ENCODE peak calls at places on chromosomes 6 and 20, in six cellular contexts. One of them, this sample, is unnamed.
A peak's percentile ranks its signal among the peaks of the same experiment; 100 is the strongest.

GRCh38 chr6:167543602-167544506 is 219.0 kb downstream of the TTLL2 start:
- DNase-seq in CD8-positive, alpha-beta T cell: no peak
- DNase-seq in fibroblast of lung: peak; percentile 20
- DNase-seq in right lobe of liver: no peak
- DNase-seq in Panc1: no peak
- DNase-seq in tibial nerve: peak; percentile 63
- DNase-seq in this sample: no peak

GRCh38 chr6:87078983-87079616 is 15.8 kb downstream of the CGA start:
- DNase-seq in CD8-positive, alpha-beta T cell: peak; percentile 4
- DNase-seq in fibroblast of lung: peak; percentile 52
- DNase-seq in right lobe of liver: peak; percentile 74
- DNase-seq in Panc1: peak; percentile 42
- DNase-seq in tibial nerve: peak; percentile 49
- DNase-seq in this sample: peak; percentile 63

GRCh38 chr6:71349395-71349794 is 60.8 kb downstream of the OGFRL1 start:
- DNase-seq in CD8-positive, alpha-beta T cell: no peak
- DNase-seq in fibroblast of lung: peak; percentile 37
- DNase-seq in right lobe of liver: no peak
- DNase-seq in Panc1: no peak
- DNase-seq in tibial nerve: no peak
- DNase-seq in this sample: no peak

GRCh38 chr6:68139130-68139529 is 496.0 kb upstream of the ADGRB3 start:
- DNase-seq in CD8-positive, alpha-beta T cell: no peak
- DNase-seq in fibroblast of lung: no peak
- DNase-seq in right lobe of liver: no peak
- DNase-seq in Panc1: no peak
- DNase-seq in tibial nerve: no peak
- DNase-seq in this sample: no peak

GRCh38 chr6:121879149-121879548 is 443.7 kb downstream of the GJA1 start:
- DNase-seq in CD8-positive, alpha-beta T cell: no peak
- DNase-seq in fibroblast of lung: peak; percentile 84
- DNase-seq in right lobe of liver: no peak
- DNase-seq in Panc1: no peak
- DNase-seq in tibial nerve: no peak
- DNase-seq in this sample: no peak

GRCh38 chr6:143529095-143529494 is 17.6 kb upstream of the FUCA2 start:
- DNase-seq in CD8-positive, alpha-beta T cell: no peak
- DNase-seq in fibroblast of lung: no peak
- DNase-seq in right lobe of liver: no peak
- DNase-seq in Panc1: no peak
- DNase-seq in tibial nerve: no peak
- DNase-seq in this sample: no peak

GRCh38 chr6:38346291-38347079 is 293.2 kb downstream of the BTBD9 start:
- DNase-seq in CD8-positive, alpha-beta T cell: no peak
- DNase-seq in fibroblast of lung: peak; percentile 98
- DNase-seq in right lobe of liver: no peak
- DNase-seq in Panc1: no peak
- DNase-seq in tibial nerve: no peak
- DNase-seq in this sample: no peak

GRCh38 chr20:13656721-13657368 is 18.1 kb upstream of the TASP1 start:
- DNase-seq in CD8-positive, alpha-beta T cell: no peak
- DNase-seq in fibroblast of lung: no peak
- DNase-seq in right lobe of liver: no peak
- DNase-seq in Panc1: no peak
- DNase-seq in tibial nerve: no peak
- DNase-seq in this sample: no peak

GRCh38 chr6:109454483-109455160 is 950 bp downstream of the MICAL1 start:
- DNase-seq in CD8-positive, alpha-beta T cell: peak; percentile 63
- DNase-seq in fibroblast of lung: peak; percentile 20
- DNase-seq in right lobe of liver: no peak
- DNase-seq in Panc1: no peak
- DNase-seq in tibial nerve: no peak
- DNase-seq in this sample: peak; percentile 76

GRCh38 chr6:107264357-107264831 is 149.1 kb upstream of the BEND3 start:
- DNase-seq in CD8-positive, alpha-beta T cell: no peak
- DNase-seq in fibroblast of lung: peak; percentile 78
- DNase-seq in right lobe of liver: no peak
- DNase-seq in Panc1: no peak
- DNase-seq in tibial nerve: no peak
- DNase-seq in this sample: no peak

GRCh38 chr6:144895890-144896289 is 610.8 kb downstream of the UTRN start:
- DNase-seq in CD8-positive, alpha-beta T cell: no peak
- DNase-seq in fibroblast of lung: no peak
- DNase-seq in right lobe of liver: no peak
- DNase-seq in Panc1: no peak
- DNase-seq in tibial nerve: no peak
- DNase-seq in this sample: no peak

GRCh38 chr6:122753688-122754056 is 25.8 kb upstream of the FABP7 start:
- DNase-seq in CD8-positive, alpha-beta T cell: no peak
- DNase-seq in fibroblast of lung: peak; percentile 55
- DNase-seq in right lobe of liver: peak; percentile 72
- DNase-seq in Panc1: no peak
- DNase-seq in tibial nerve: no peak
- DNase-seq in this sample: no peak

GRCh38 chr6:27096834-27097511 is 150.5 kb upstream of the PRSS16 start:
- DNase-seq in CD8-positive, alpha-beta T cell: no peak
- DNase-seq in fibroblast of lung: peak; percentile 77
- DNase-seq in right lobe of liver: no peak
- DNase-seq in Panc1: peak; percentile 96
- DNase-seq in tibial nerve: no peak
- DNase-seq in this sample: peak; percentile 66

GRCh38 chr6:43096451-43097097 is 20.5 kb downstream of the PTK7 start:
- DNase-seq in CD8-positive, alpha-beta T cell: no peak
- DNase-seq in fibroblast of lung: peak; percentile 96
- DNase-seq in right lobe of liver: no peak
- DNase-seq in Panc1: no peak
- DNase-seq in tibial nerve: no peak
- DNase-seq in this sample: peak; percentile 69

GRCh38 chr6:11618533-11618932 is 81.0 kb downstream of the TMEM170B start:
- DNase-seq in CD8-positive, alpha-beta T cell: no peak
- DNase-seq in fibroblast of lung: peak; percentile 35
- DNase-seq in right lobe of liver: no peak
- DNase-seq in Panc1: no peak
- DNase-seq in tibial nerve: no peak
- DNase-seq in this sample: no peak

DNA sequence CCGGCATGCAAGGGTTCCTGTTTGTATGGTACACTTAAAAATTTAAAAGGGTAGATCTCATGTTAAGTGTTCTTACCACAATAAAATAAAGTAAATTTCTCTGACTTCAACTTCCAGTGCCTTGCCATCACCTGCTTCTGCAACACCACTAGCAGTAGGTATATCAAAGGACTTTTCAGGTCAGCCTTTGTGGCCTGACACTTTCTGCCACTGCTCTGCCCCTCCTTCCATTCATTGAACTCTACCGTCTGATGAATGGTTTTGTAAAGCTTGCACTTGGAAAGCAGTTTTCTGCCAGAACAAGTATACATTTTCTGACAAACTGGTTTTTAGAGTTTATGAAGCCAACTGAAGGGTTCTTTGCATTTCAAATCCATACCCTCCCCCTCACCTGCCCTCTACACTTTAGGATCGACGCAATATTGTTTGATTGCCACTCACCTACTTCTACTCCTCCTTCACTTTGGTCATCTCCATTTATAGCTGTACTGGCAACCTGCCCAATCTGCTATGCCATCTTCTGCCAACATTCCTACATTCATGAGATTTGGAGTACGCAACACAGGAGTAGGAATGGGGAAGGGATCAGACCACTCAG is 603.1 kb downstream of the HACE1 start:
- DNase-seq in CD8-positive, alpha-beta T cell: no peak
- DNase-seq in fibroblast of lung: no peak
- DNase-seq in right lobe of liver: no peak
- DNase-seq in Panc1: no peak
- DNase-seq in tibial nerve: no peak
- DNase-seq in this sample: no peak
- H3K4me1 ChIP-seq in CD8-positive, alpha-beta T cell: no peaks in the 10 kb centered on the region
- H3K4me1 ChIP-seq in fibroblast of lung: no peaks in the 10 kb centered on the region
- H3K4me1 ChIP-seq in right lobe of liver: no peaks in the 10 kb centered on the region
- H3K4me1 ChIP-seq in Panc1: no peaks in the 10 kb centered on the region
- H3K4me1 ChIP-seq in tibial nerve: no peaks in the 10 kb centered on the region
- H3K4me1 ChIP-seq in this sample: no peaks in the 10 kb centered on the region

GRCh38 chr6:7267071-7267470 is 45.9 kb downstream of the SSR1 start:
- DNase-seq in CD8-positive, alpha-beta T cell: no peak
- DNase-seq in fibroblast of lung: no peak
- DNase-seq in right lobe of liver: peak; percentile 36
- DNase-seq in Panc1: no peak
- DNase-seq in tibial nerve: no peak
- DNase-seq in this sample: no peak
- TF ChIP-seq CTCF in CD8-positive, alpha-beta T cell: no peak
- TF ChIP-seq CTCF in fibroblast of lung: no peak
- TF ChIP-seq CTCF in right lobe of liver: no peak
- TF ChIP-seq CTCF in Panc1: no peak
- TF ChIP-seq CTCF in tibial nerve: no peak
- TF ChIP-seq CTCF in this sample: no peak

DNA sequence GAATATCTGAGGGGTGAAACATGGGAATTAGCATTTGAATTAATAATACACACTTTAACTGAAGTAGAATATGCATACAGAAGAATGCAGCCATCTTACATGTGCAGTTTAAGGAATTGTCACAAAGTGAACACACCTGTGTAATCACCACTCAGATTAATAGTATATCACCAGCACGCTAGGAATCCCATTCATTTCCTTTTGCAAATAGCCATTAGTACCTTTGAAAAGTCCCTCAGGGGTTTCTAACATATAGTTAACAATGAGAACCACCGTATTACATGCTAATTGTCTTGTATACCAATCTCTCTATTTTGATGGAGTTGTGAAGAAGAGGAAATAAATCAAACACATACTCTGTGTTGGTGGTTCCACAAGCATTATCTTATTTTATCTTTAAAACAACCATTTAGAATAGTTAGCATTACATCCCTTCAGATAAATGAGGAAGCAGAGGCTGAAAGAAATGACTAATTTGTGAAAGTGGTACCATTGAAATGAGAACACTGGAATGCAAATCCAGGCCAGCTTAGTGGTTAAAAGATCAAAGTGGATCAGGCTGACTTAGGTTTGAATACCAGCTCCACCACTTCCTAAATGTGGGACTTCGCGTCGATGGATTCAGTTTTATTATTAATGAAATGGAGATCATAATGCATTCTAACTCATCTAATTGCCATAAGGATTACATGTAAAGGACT is 317.7 kb downstream of the HDGFL1 start:
- DNase-seq in CD8-positive, alpha-beta T cell: no peak
- DNase-seq in fibroblast of lung: peak; percentile 96
- DNase-seq in right lobe of liver: no peak
- DNase-seq in Panc1: no peak
- DNase-seq in tibial nerve: no peak
- DNase-seq in this sample: no peak
- H3K9me3 ChIP-seq in CD8-positive, alpha-beta T cell: no peaks in the 10 kb centered on the region
- H3K9me3 ChIP-seq in fibroblast of lung: no peaks in the 10 kb centered on the region
- H3K9me3 ChIP-seq in right lobe of liver: no peaks in the 10 kb centered on the region
- H3K9me3 ChIP-seq in Panc1: no peaks in the 10 kb centered on the region
- H3K9me3 ChIP-seq in tibial nerve: no peaks in the 10 kb centered on the region
- H3K9me3 ChIP-seq in this sample: no peaks in the 10 kb centered on the region

DNA sequence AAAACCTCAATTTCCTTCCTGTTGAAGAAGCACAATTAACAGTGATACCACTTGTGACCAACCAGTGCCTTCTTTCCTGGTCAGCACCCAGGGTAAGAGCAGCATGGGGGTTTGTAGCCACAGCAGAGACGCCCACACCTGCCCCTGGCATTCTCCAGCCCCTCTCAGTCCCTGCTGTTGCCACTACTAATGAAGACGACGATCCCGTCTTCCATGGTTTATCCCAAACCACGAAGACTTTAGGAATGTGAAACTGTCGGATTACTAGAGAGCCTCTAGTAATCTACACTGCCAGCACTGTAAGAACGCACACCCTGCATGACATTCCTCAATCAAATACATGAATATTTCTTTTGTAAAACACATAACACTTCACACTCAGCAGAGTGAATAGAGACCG is 60.0 kb downstream of the GINS1 start:
- DNase-seq in CD8-positive, alpha-beta T cell: no peak
- DNase-seq in fibroblast of lung: no peak
- DNase-seq in right lobe of liver: no peak
- DNase-seq in Panc1: no peak
- DNase-seq in tibial nerve: no peak
- DNase-seq in this sample: no peak
- H3K4me1 ChIP-seq in CD8-positive, alpha-beta T cell: no peaks in the 10 kb centered on the region
- H3K4me1 ChIP-seq in fibroblast of lung: no peaks in the 10 kb centered on the region
- H3K4me1 ChIP-seq in right lobe of liver: no peaks in the 10 kb centered on the region
- H3K4me1 ChIP-seq in Panc1: no peaks in the 10 kb centered on the region
- H3K4me1 ChIP-seq in tibial nerve: no peaks in the 10 kb centered on the region
- H3K4me1 ChIP-seq in this sample: no peaks in the 10 kb centered on the region

GRCh38 chr20:19341348-19342053 is 129.1 kb downstream of the SLC24A3 start:
- DNase-seq in CD8-positive, alpha-beta T cell: no peak
- DNase-seq in fibroblast of lung: no peak
- DNase-seq in right lobe of liver: no peak
- DNase-seq in Panc1: no peak
- DNase-seq in tibial nerve: no peak
- DNase-seq in this sample: peak; percentile 60
- TF ChIP-seq CTCF in CD8-positive, alpha-beta T cell: no peak
- TF ChIP-seq CTCF in fibroblast of lung: no peak
- TF ChIP-seq CTCF in right lobe of liver: no peak
- TF ChIP-seq CTCF in Panc1: no peak
- TF ChIP-seq CTCF in tibial nerve: no peak
- TF ChIP-seq CTCF in this sample: no peak

GRCh38 chr6:28775052-28775376 is 148.8 kb downstream of the TRIM27 start:
- DNase-seq in CD8-positive, alpha-beta T cell: no peak
- DNase-seq in fibroblast of lung: no peak
- DNase-seq in right lobe of liver: no peak
- DNase-seq in Panc1: no peak
- DNase-seq in tibial nerve: no peak
- DNase-seq in this sample: no peak

GRCh38 chr6:28777147-28777461 is 146.7 kb downstream of the TRIM27 start:
- DNase-seq in CD8-positive, alpha-beta T cell: no peak
- DNase-seq in fibroblast of lung: no peak
- DNase-seq in right lobe of liver: no peak
- DNase-seq in Panc1: no peak
- DNase-seq in tibial nerve: no peak
- DNase-seq in this sample: no peak

GRCh38 chr6:28776269-28777146 is 147.3 kb downstream of the TRIM27 start:
- DNase-seq in CD8-positive, alpha-beta T cell: no peak
- DNase-seq in fibroblast of lung: no peak
- DNase-seq in right lobe of liver: no peak
- DNase-seq in Panc1: no peak
- DNase-seq in tibial nerve: no peak
- DNase-seq in this sample: no peak

GRCh38 chr6:28774292-28775051 is 149.3 kb downstream of the TRIM27 start:
- DNase-seq in CD8-positive, alpha-beta T cell: no peak
- DNase-seq in fibroblast of lung: no peak
- DNase-seq in right lobe of liver: no peak
- DNase-seq in Panc1: no peak
- DNase-seq in tibial nerve: no peak
- DNase-seq in this sample: no peak

DNA sequence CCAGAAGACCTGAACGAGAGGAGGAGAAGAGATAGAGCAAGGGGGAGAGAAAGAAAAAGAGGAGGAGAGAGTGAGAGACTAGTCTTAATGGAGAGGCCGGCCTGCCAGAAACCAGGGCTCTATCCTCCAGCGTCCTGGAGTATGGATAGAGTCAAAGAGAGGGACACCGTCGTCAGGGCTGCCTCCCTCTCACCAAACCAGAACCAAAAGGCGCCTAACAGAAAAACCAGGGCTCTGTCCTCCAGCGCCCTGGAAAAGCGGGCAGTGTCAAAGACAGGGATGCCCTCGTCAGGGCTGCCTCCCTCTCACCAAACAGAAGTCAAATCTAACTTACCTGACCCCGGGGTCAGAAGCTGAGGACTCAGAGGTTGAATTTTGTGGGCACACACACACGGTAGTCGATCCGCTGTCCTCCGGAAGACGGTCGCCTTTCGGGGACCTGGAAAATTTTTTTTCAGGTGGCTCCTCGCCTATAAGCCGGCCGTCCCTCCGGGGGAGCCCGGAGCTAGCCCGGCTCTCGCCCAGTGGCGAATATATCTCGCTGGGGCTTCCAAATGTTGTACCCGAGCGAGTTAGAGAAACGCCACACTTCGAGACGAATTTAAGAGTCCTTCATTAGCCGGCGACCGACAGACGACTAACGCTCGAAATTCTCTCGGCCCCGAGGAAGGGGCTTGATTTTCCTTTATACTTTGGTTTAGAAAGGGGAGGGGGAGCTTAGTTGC is 148.2 kb downstream of the TRIM27 start:
- DNase-seq in CD8-positive, alpha-beta T cell: no peak
- DNase-seq in fibroblast of lung: no peak
- DNase-seq in right lobe of liver: no peak
- DNase-seq in Panc1: no peak
- DNase-seq in tibial nerve: no peak
- DNase-seq in this sample: no peak
- H3K9me3 ChIP-seq in CD8-positive, alpha-beta T cell: no peaks in the 10 kb centered on the region
- H3K9me3 ChIP-seq in fibroblast of lung: no peaks in the 10 kb centered on the region
- H3K9me3 ChIP-seq in right lobe of liver: no peaks in the 10 kb centered on the region
- H3K9me3 ChIP-seq in Panc1: no peaks in the 10 kb centered on the region
- H3K9me3 ChIP-seq in tibial nerve: peaks cover 5% of the 10 kb centered on the region
- H3K9me3 ChIP-seq in this sample: no peaks in the 10 kb centered on the region

This sample was measured in lower lobe of right lung.